ENCODE peak calls at places on chromosome 21, in nine cellular contexts. C is prostate gland; P is SK-N-SH; G is fibroblast of mammary gland; H is esophagus squamous epithelium; J is CD4-positive, alpha-beta T cell; X is heart left ventricle; B is ascending aorta; I is GM12864. Q is an unnamed sample.

GRCh38 chr21:39041815-39042214 is 141.4 kb downstream of the PSMG1 start:
- DNase-seq in G (no peak), C (no peak), H (no peak), J (no peak), B (no peak), X (no peak), P (no peak), I (no peak), Q (no peak)

GRCh38 chr21:38760762-38761155 is 45.0 kb upstream of the ETS2 start:
- DNase-seq in C (no peak), P (no peak), X (no peak), G (no peak), J (no peak), B (no peak), I (no peak), H (no peak), Q (no peak)

GRCh38 chr21:35136106-35136505 is 87.0 kb upstream of the RUNX1 start:
- DNase-seq in X (no peak), J (no peak), H (no peak), P (no peak), I (no peak), C (no peak), G (no peak), B (no peak), Q (no peak)

GRCh38 chr21:30984897-30985296 is 53.4 kb downstream of the KRTAP19-8 start:
- DNase-seq in G (no peak), P (no peak), I (no peak), H (no peak), J (no peak), B (no peak), X (no peak), C (no peak), Q (no peak)

GRCh38 chr21:14773777-14774345 is 227.7 kb upstream of the SAMSN1 start:
- DNase-seq in B (no peak), J (peak), H (no peak), I (no peak), C (no peak), G (peak), P (peak), X (peak), Q (peak)

GRCh38 chr21:21268061-21268471 is 269.9 kb downstream of the NCAM2 start:
- DNase-seq in J (no peak), H (no peak), I (no peak), C (no peak), P (no peak), X (no peak), G (no peak), B (no peak), Q (peak)

GRCh38 chr21:42467613-42467983 is 28.4 kb downstream of the RSPH1 start:
- DNase-seq in B (no peak), C (no peak), P (no peak), G (no peak), J (no peak), X (no peak), H (no peak), I (no peak), Q (no peak)

GRCh38 chr21:25558123-25558522 is 49.2 kb downstream of the MRPL39 start:
- DNase-seq in H (no peak), J (no peak), I (no peak), P (no peak), C (no peak), X (no peak), B (no peak), G (no peak), Q (no peak)

GRCh38 chr21:42025392-42026071 is 15.4 kb upstream of the ZBTB21 start:
- DNase-seq in B (no peak), P (no peak), H (no peak), C (no peak), J (no peak), X (no peak), I (no peak), G (peak), Q (peak)

GRCh38 chr21:20882462-20883415 is 115.5 kb upstream of the NCAM2 start:
- DNase-seq in I (no peak), J (no peak), C (no peak), H (no peak), X (no peak), P (peak), G (peak), B (no peak), Q (peak)

GRCh38 chr21:37266515-37267221 is 466 bp downstream of the VPS26C start:
- DNase-seq in H (no peak), I (no peak), C (no peak), J (no peak), B (no peak), G (peak), P (peak), X (no peak), Q (peak)

GRCh38 chr21:42040411-42041180 is 30.4 kb upstream of the ZBTB21 start:
- DNase-seq in X (no peak), B (no peak), H (no peak), G (peak), I (no peak), J (no peak), P (no peak), C (no peak), Q (peak)

GRCh38 chr21:37521658-37522057 is 155.1 kb downstream of the DYRK1A start:
- DNase-seq in H (no peak), I (no peak), P (no peak), J (no peak), X (no peak), C (no peak), B (no peak), G (no peak), Q (no peak)

GRCh38 chr21:40054403-40054802 is 187.2 kb downstream of the PCP4 start:
- DNase-seq in J (no peak), H (no peak), I (no peak), C (peak), G (no peak), P (no peak), B (peak), X (no peak), Q (peak)

GRCh38 chr21:31354604-31355443 is 10.8 kb upstream of the TIAM1 start:
- DNase-seq in G (peak), P (no peak), B (no peak), C (peak), X (no peak), H (no peak), I (no peak), J (peak), Q (peak)

GRCh38 chr21:26840206-26840605 is 5.0 kb downstream of the ADAMTS1 start:
- DNase-seq in I (no peak), J (no peak), G (no peak), P (no peak), H (no peak), B (no peak), C (no peak), X (no peak), Q (no peak)
- TF ChIP-seq CTCF in I (no peak), J (no peak), G (no peak), P (no peak), H (no peak), B (no peak), C (no peak), X (no peak), Q (no peak)

GRCh38 chr21:33390479-33390878 is 12.7 kb upstream of the IFNGR2 start:
- DNase-seq in X (no peak), B (no peak), P (no peak), G (no peak), H (no peak), J (no peak), I (no peak), C (no peak), Q (no peak)

GRCh38 chr21:33388188-33388587 is 15.0 kb upstream of the IFNGR2 start:
- DNase-seq in B (no peak), H (no peak), C (no peak), G (no peak), I (no peak), X (no peak), J (no peak), P (no peak), Q (no peak)

GRCh38 chr21:33384851-33385331 is 18.3 kb upstream of the IFNGR2 start:
- DNase-seq in B (no peak), X (no peak), I (no peak), P (no peak), G (no peak), H (no peak), C (no peak), J (no peak), Q (no peak)

GRCh38 chr21:33383056-33383888 is 19.9 kb upstream of the IFNGR2 start:
- DNase-seq in C (peak), P (no peak), H (peak), I (peak), J (peak), X (peak), G (peak), B (no peak), Q (peak)

GRCh38 chr21:33386222-33386784 is 16.9 kb upstream of the IFNGR2 start:
- DNase-seq in J (no peak), G (no peak), I (no peak), X (no peak), P (no peak), B (no peak), C (no peak), H (no peak), Q (no peak)
- TF ChIP-seq CTCF in J (no peak), G (peak), I (peak), X (no peak), P (peak), B (no peak), C (no peak), H (no peak), Q (peak)

GRCh38 chr21:46255166-46255565 is 26.6 kb upstream of the LSS start:
- DNase-seq in I (no peak), J (no peak), P (no peak), B (no peak), G (no peak), C (no peak), H (no peak), X (no peak), Q (no peak)

GRCh38 chr21:46254208-46254975 is 25.8 kb upstream of the LSS start:
- DNase-seq in G (no peak), H (no peak), X (no peak), I (no peak), P (no peak), B (no peak), J (no peak), C (no peak), Q (no peak)

GRCh38 chr21:46253610-46254124 is 25.1 kb upstream of the LSS start:
- DNase-seq in H (no peak), P (no peak), I (peak), C (no peak), X (no peak), G (peak), B (no peak), J (no peak), Q (no peak)

GRCh38 chr21:46255758-46256337 is 27.3 kb upstream of the LSS start:
- DNase-seq in H (no peak), P (no peak), G (no peak), J (no peak), C (no peak), I (no peak), B (no peak), X (no peak), Q (no peak)

DNA sequence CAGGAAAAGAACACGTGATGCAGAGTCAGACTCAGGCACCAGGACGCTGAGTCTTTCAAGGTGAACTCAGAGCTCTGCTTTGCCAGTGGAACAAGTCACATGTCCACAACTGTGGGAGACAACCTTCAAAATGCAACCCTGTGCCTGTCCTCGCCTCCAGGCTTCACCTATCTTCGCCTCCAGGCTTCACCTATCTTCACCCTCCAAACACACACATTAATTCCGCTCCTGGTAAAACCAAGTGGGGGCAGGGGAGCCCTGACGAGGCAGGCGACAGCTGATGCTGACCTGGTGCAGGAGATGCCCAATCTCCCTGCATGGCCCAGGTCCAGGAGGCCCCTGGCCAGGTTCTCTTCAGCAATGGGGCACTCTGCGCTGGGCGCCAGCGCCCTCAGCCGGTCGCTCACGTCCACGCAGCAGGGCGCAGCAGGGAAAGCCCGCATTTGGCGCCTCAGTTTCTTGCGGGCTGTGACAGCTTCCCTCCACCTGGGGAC is 28.0 kb upstream of the LSS start:
- DNase-seq in C (no peak), P (no peak), B (no peak), G (no peak), I (no peak), X (peak), H (no peak), J (no peak), Q (no peak)
- TF ChIP-seq CTCF in C (no peak), P (no peak), B (no peak), G (no peak), I (no peak), X (peak), H (no peak), J (no peak), Q (no peak)

DNA sequence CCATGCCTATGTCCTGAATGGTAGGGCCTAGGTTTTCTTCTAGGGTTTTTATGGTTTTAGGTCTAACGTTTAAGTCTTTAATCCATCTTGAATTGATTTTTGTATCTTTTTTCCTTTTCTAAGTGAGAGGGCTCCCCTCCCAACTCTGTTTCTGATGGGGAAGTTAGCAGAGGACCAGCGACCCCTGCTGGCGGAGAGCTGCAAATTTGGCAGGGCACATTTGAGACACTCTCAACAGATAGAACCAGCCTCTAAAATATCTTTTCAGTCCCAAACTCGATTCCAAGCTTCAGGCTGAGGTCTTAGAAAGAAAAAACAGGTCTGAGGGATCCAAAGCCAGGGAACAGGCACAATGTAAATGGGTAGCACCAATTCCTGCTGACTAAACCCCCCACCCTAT is 32.5 kb downstream of the LRRC3 start:
- DNase-seq in C (no peak), X (no peak), B (no peak), P (no peak), I (no peak), H (no peak), J (peak), G (peak), Q (peak)
- TF ChIP-seq CTCF in C (no peak), X (no peak), B (no peak), P (peak), I (peak), H (peak), J (peak), G (peak), Q (peak)